ENCODE peak calls at places on chromosomes 11 and 22, in four cellular contexts. One of them, this sample, is unnamed.

GRCh38 chr22:25027959-25028840 is 75.7 kb downstream of the KIAA1671 start:
- DNase-seq in heart right ventricle: peak
- DNase-seq in AG09309: no peak
- DNase-seq in cardiac muscle cell: peak
- DNase-seq in this sample: no peak

GRCh38 chr11:46293616-46294015 is 16.2 kb downstream of the CREB3L1 start:
- DNase-seq in heart right ventricle: no peak
- DNase-seq in AG09309: peak
- DNase-seq in cardiac muscle cell: no peak
- DNase-seq in this sample: no peak

GRCh38 chr11:62591448-62592215 is at the start of gene TUT1:
- DNase-seq in heart right ventricle: peak
- DNase-seq in AG09309: peak
- DNase-seq in cardiac muscle cell: peak
- DNase-seq in this sample: peak

GRCh38 chr11:121930004-121930965 is 185.7 kb downstream of the BLID start:
- DNase-seq in heart right ventricle: no peak
- DNase-seq in AG09309: no peak
- DNase-seq in cardiac muscle cell: no peak
- DNase-seq in this sample: no peak

GRCh38 chr11:70145025-70145529 is 58.0 kb upstream of the FADD start:
- DNase-seq in heart right ventricle: no peak
- DNase-seq in AG09309: no peak
- DNase-seq in cardiac muscle cell: no peak
- DNase-seq in this sample: no peak

GRCh38 chr11:75969626-75970308 is 154.8 kb downstream of the UVRAG start:
- DNase-seq in heart right ventricle: no peak
- DNase-seq in AG09309: peak
- DNase-seq in cardiac muscle cell: no peak
- DNase-seq in this sample: no peak

GRCh38 chr22:29801153-29801552 is 34.0 kb downstream of the UQCR10 start:
- DNase-seq in heart right ventricle: no peak
- DNase-seq in AG09309: no peak
- DNase-seq in cardiac muscle cell: peak
- DNase-seq in this sample: no peak

GRCh38 chr22:36086629-36087254 is 58.1 kb upstream of the RBFOX2 start:
- DNase-seq in heart right ventricle: no peak
- DNase-seq in AG09309: no peak
- DNase-seq in cardiac muscle cell: no peak
- DNase-seq in this sample: no peak

GRCh38 chr11:13463779-13464290 is 813 bp upstream of the BTBD10 start:
- DNase-seq in heart right ventricle: no peak
- DNase-seq in AG09309: no peak
- DNase-seq in cardiac muscle cell: no peak
- DNase-seq in this sample: no peak

GRCh38 chr11:11265994-11266606 is 87.0 kb downstream of the CSNK2A3 start:
- DNase-seq in heart right ventricle: peak
- DNase-seq in AG09309: no peak
- DNase-seq in cardiac muscle cell: peak
- DNase-seq in this sample: no peak

GRCh38 chr11:133595998-133596590 is 63.8 kb upstream of the OPCML start:
- DNase-seq in heart right ventricle: no peak
- DNase-seq in AG09309: no peak
- DNase-seq in cardiac muscle cell: no peak
- DNase-seq in this sample: no peak

GRCh38 chr22:27372969-27373670 is 428.4 kb downstream of the MN1 start:
- DNase-seq in heart right ventricle: no peak
- DNase-seq in AG09309: no peak
- DNase-seq in cardiac muscle cell: peak
- DNase-seq in this sample: no peak

GRCh38 chr22:31843526-31843925 is 89.7 kb downstream of the DEPDC5 start:
- DNase-seq in heart right ventricle: no peak
- DNase-seq in AG09309: no peak
- DNase-seq in cardiac muscle cell: no peak
- DNase-seq in this sample: no peak

GRCh38 chr22:27075028-27075678 is 417.8 kb downstream of the MIAT start:
- DNase-seq in heart right ventricle: no peak
- DNase-seq in AG09309: no peak
- DNase-seq in cardiac muscle cell: peak
- DNase-seq in this sample: no peak

GRCh38 chr11:8531982-8532381 is 62.0 kb downstream of the STK33 start:
- DNase-seq in heart right ventricle: no peak
- DNase-seq in AG09309: no peak
- DNase-seq in cardiac muscle cell: no peak
- DNase-seq in this sample: no peak

GRCh38 chr11:104713366-104713765 is 184.9 kb downstream of the CASP12 start:
- DNase-seq in heart right ventricle: no peak
- DNase-seq in AG09309: no peak
- DNase-seq in cardiac muscle cell: no peak
- DNase-seq in this sample: peak

GRCh38 chr11:134664863-134665535 is 253.0 kb upstream of the B3GAT1 start:
- DNase-seq in heart right ventricle: no peak
- DNase-seq in AG09309: no peak
- DNase-seq in cardiac muscle cell: no peak
- DNase-seq in this sample: no peak

GRCh38 chr11:69084371-69084770 is 35.6 kb downstream of the TPCN2 start:
- DNase-seq in heart right ventricle: no peak
- DNase-seq in AG09309: no peak
- DNase-seq in cardiac muscle cell: no peak
- DNase-seq in this sample: no peak

GRCh38 chr11:128497057-128497957 is 90.1 kb downstream of the ETS1 start:
- DNase-seq in heart right ventricle: no peak
- DNase-seq in AG09309: peak
- DNase-seq in cardiac muscle cell: no peak
- DNase-seq in this sample: peak

GRCh38 chr11:29507381-29507780 is 509.4 kb downstream of the KCNA4 start:
- DNase-seq in heart right ventricle: no peak
- DNase-seq in AG09309: no peak
- DNase-seq in cardiac muscle cell: no peak
- DNase-seq in this sample: no peak

GRCh38 chr11:88315981-88316441 is 21.5 kb downstream of the CTSC start:
- DNase-seq in heart right ventricle: no peak
- DNase-seq in AG09309: no peak
- DNase-seq in cardiac muscle cell: no peak
- DNase-seq in this sample: no peak

GRCh38 chr11:119750056-119750455 is 21.1 kb upstream of the NECTIN1 start:
- DNase-seq in heart right ventricle: no peak
- DNase-seq in AG09309: no peak
- DNase-seq in cardiac muscle cell: no peak
- DNase-seq in this sample: no peak

GRCh38 chr11:84857746-84858145 is 769.4 kb downstream of the DLG2 start:
- DNase-seq in heart right ventricle: no peak
- DNase-seq in AG09309: no peak
- DNase-seq in cardiac muscle cell: no peak
- DNase-seq in this sample: no peak

GRCh38 chr11:34274712-34275398 is 83.0 kb downstream of the ABTB2 start:
- DNase-seq in heart right ventricle: peak
- DNase-seq in AG09309: peak
- DNase-seq in cardiac muscle cell: no peak
- DNase-seq in this sample: peak

GRCh38 chr11:69524991-69525411 is 43.5 kb downstream of the LINC01488 start:
- DNase-seq in heart right ventricle: no peak
- DNase-seq in AG09309: no peak
- DNase-seq in cardiac muscle cell: no peak
- DNase-seq in this sample: no peak

GRCh38 chr11:77107950-77108349 is 5.3 kb downstream of the OMP start:
- DNase-seq in heart right ventricle: no peak
- DNase-seq in AG09309: peak
- DNase-seq in cardiac muscle cell: no peak
- DNase-seq in this sample: peak

GRCh38 chr11:24859801-24860300 is 363.0 kb downstream of the LUZP2 start:
- DNase-seq in heart right ventricle: no peak
- DNase-seq in AG09309: no peak
- DNase-seq in cardiac muscle cell: no peak
- DNase-seq in this sample: no peak

GRCh38 chr22:44347549-44347948 is 34.8 kb upstream of the SHISAL1 start:
- DNase-seq in heart right ventricle: no peak
- DNase-seq in AG09309: no peak
- DNase-seq in cardiac muscle cell: peak
- DNase-seq in this sample: no peak

GRCh38 chr11:73386026-73386425 is 9.8 kb downstream of the RELT start:
- DNase-seq in heart right ventricle: no peak
- DNase-seq in AG09309: no peak
- DNase-seq in cardiac muscle cell: no peak
- DNase-seq in this sample: no peak

GRCh38 chr11:27718346-27718852 is 18.1 kb upstream of the BDNF start:
- DNase-seq in heart right ventricle: no peak
- DNase-seq in AG09309: peak
- DNase-seq in cardiac muscle cell: peak
- DNase-seq in this sample: no peak

GRCh38 chr11:115613986-115614625 is 109.9 kb upstream of the CADM1 start:
- DNase-seq in heart right ventricle: no peak
- DNase-seq in AG09309: peak
- DNase-seq in cardiac muscle cell: no peak
- DNase-seq in this sample: no peak

GRCh38 chr22:45170001-45170466 is 6.3 kb downstream of the NUP50 start:
- DNase-seq in heart right ventricle: no peak
- DNase-seq in AG09309: no peak
- DNase-seq in cardiac muscle cell: no peak
- DNase-seq in this sample: no peak

GRCh38 chr11:102319544-102319943 is 2.3 kb downstream of the BIRC3 start:
- DNase-seq in heart right ventricle: no peak
- DNase-seq in AG09309: no peak
- DNase-seq in cardiac muscle cell: no peak
- DNase-seq in this sample: no peak

GRCh38 chr11:102320166-102320565 is 2.9 kb downstream of the BIRC3 start:
- DNase-seq in heart right ventricle: no peak
- DNase-seq in AG09309: no peak
- DNase-seq in cardiac muscle cell: no peak
- DNase-seq in this sample: no peak

GRCh38 chr11:102317768-102318103 is 452 bp downstream of the BIRC3 start:
- DNase-seq in heart right ventricle: no peak
- DNase-seq in AG09309: no peak
- DNase-seq in cardiac muscle cell: no peak
- DNase-seq in this sample: no peak

GRCh38 chr11:102317099-102317767 is at the start of gene BIRC3:
- DNase-seq in heart right ventricle: peak
- DNase-seq in AG09309: peak
- DNase-seq in cardiac muscle cell: peak
- DNase-seq in this sample: peak

DNA sequence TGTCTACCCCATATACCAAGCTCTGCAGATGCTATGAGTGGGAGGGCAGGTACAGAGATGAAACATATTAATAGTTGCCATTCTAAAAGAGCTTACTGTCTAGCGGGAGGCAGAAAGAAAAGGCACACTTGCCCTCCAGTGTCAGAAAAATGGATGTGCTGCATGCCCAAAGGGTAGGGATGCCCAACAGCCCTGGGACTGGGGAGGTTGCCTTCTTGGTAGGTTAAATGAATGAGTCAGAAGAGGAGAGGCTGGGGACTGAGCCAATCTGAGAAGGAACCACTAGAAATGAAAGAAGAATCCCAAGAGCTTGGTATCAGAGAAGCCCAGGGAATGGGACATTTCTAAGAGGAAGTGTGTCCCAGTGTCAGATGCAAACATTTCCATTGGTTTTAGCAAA is 1.2 kb downstream of the BIRC3 start:
- DNase-seq in heart right ventricle: no peak
- DNase-seq in AG09309: no peak
- DNase-seq in cardiac muscle cell: no peak
- DNase-seq in this sample: no peak
- H3K4me3 ChIP-seq in heart right ventricle: peak
- H3K4me3 ChIP-seq in AG09309: no peak
- H3K4me3 ChIP-seq in cardiac muscle cell: no peak
- H3K4me3 ChIP-seq in this sample: no peak

GRCh38 chr22:22703715-22704114 is 59.3 kb downstream of the GGTLC2 start:
- DNase-seq in heart right ventricle: no peak
- DNase-seq in AG09309: no peak
- DNase-seq in cardiac muscle cell: no peak
- DNase-seq in this sample: no peak

GRCh38 chr22:22702874-22703570 is 58.6 kb downstream of the GGTLC2 start:
- DNase-seq in heart right ventricle: no peak
- DNase-seq in AG09309: no peak
- DNase-seq in cardiac muscle cell: no peak
- DNase-seq in this sample: no peak

GRCh38 chr22:22704156-22704946 is 59.9 kb downstream of the GGTLC2 start:
- DNase-seq in heart right ventricle: no peak
- DNase-seq in AG09309: no peak
- DNase-seq in cardiac muscle cell: no peak
- DNase-seq in this sample: no peak

GRCh38 chr22:22700631-22701030 is 56.2 kb downstream of the GGTLC2 start:
- DNase-seq in heart right ventricle: no peak
- DNase-seq in AG09309: no peak
- DNase-seq in cardiac muscle cell: no peak
- DNase-seq in this sample: no peak

GRCh38 chr22:22702159-22702873 is 57.9 kb downstream of the GGTLC2 start:
- DNase-seq in heart right ventricle: no peak
- DNase-seq in AG09309: no peak
- DNase-seq in cardiac muscle cell: no peak
- DNase-seq in this sample: no peak
- TF ChIP-seq CTCF in heart right ventricle: peak
- TF ChIP-seq CTCF in AG09309: no peak
- TF ChIP-seq CTCF in cardiac muscle cell: peak
- TF ChIP-seq CTCF in this sample: no peak

DNA sequence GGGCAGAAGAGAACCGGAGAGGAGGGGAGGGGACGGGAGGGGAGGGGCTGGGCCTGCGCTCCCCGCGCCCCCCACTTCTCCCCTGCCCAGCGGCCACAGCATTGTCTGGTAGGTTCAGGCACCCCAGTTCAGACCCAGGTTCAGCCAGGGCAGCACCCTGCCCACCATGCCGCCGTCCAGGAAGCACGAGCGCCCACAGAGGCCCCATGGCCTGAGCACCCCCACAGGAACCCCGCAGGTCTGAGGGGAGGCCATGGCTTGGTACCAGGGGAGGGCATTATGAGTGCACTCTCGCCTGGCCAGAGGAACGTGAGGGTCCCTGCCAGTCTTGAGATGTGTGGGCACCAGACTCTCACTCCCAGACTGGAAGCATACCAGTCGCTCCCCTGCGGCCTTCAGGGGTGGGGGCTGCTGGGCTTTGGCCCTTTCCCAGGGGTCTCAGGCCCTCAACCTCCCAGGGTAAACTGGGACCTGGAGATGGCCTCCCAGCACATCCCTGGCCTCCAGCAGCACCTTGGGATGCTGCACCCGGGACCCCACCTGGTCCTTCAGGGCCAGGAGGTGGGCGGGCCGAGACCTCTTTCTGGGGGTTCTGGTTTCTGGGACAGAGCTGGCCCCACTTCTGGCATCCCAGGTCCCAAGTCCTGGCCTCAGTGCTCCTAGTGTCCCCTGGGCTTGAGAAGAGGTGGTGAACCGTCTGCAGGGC is 598 bp upstream of the PLXNB2 start:
- DNase-seq in heart right ventricle: no peak
- DNase-seq in AG09309: no peak
- DNase-seq in cardiac muscle cell: no peak
- DNase-seq in this sample: no peak
- H3K4me3 ChIP-seq in heart right ventricle: peak
- H3K4me3 ChIP-seq in AG09309: no peak
- H3K4me3 ChIP-seq in cardiac muscle cell: no peak
- H3K4me3 ChIP-seq in this sample: no peak

DNA sequence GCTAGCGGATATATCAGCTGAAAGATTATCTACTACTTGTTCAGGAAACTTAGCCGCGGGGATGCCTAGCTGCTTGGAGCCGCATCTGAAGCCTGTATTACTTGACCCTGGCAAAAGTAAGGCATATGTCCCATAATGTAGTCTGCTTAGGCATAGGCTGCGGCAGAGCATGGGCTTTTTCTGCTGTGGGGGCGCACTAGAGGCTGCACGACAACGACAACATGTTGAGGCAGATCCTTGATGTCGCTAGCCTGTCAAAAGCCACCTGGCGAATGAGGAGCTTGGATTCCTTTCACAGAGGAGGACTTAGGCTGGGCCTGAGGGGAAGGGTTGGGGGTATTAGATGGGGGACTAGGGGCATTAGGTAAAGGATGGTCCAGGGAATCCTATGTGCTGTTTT is 1.1 kb upstream of the OR52N2 start:
- DNase-seq in heart right ventricle: no peak
- DNase-seq in AG09309: no peak
- DNase-seq in cardiac muscle cell: peak
- DNase-seq in this sample: no peak
- TF ChIP-seq CTCF in heart right ventricle: no peak
- TF ChIP-seq CTCF in AG09309: no peak
- TF ChIP-seq CTCF in cardiac muscle cell: no peak
- TF ChIP-seq CTCF in this sample: no peak